ENCODE peak calls at places on chromosome 9, in four cellular contexts. C is heart left ventricle, O is uterus, S is fibroblast of lung. Y is an unnamed sample. For H3K4me1, the result is how much of the 10 kb centered on the place peaks cover.

GRCh38 chr9:18393340-18394130 is 80.4 kb upstream of the ADAMTSL1 start:
- DNase-seq in C (no peak), O (peak), S (peak), Y (peak)

GRCh38 chr9:2024888-2025781 is 10.0 kb downstream of the SMARCA2 start:
- DNase-seq in C (no peak), O (no peak), S (no peak), Y (no peak)

GRCh38 chr9:74742176-74742575 is 145.5 kb downstream of the TRPM6 start:
- DNase-seq in C (no peak), O (no peak), S (no peak), Y (no peak)

GRCh38 chr9:134237630-134238265 is 73.4 kb upstream of the RNU6ATAC start:
- DNase-seq in C (no peak), O (no peak), S (no peak), Y (no peak)

GRCh38 chr9:89730715-89731114 is 125.9 kb downstream of the GADD45G start:
- DNase-seq in C (no peak), O (no peak), S (no peak), Y (no peak)

GRCh38 chr9:77997611-77998349 is 33.8 kb downstream of the GNAQ start:
- DNase-seq in C (peak), O (no peak), S (peak), Y (no peak)

GRCh38 chr9:16516887-16517286 is 353.6 kb downstream of the BNC2 start:
- DNase-seq in C (no peak), O (no peak), S (peak), Y (no peak)

GRCh38 chr9:16425572-16425971 is 444.9 kb downstream of the BNC2 start:
- DNase-seq in C (no peak), O (no peak), S (peak), Y (no peak)

GRCh38 chr9:123947326-123947725 is 17.4 kb upstream of the DENND1A start:
- DNase-seq in C (no peak), O (no peak), S (no peak), Y (no peak)

GRCh38 chr9:22142681-22143080 is 133.6 kb upstream of the CDKN2B start:
- DNase-seq in C (no peak), O (no peak), S (peak), Y (no peak)

GRCh38 chr9:6922680-6923079 is 164.9 kb downstream of the KDM4C start:
- DNase-seq in C (no peak), O (no peak), S (no peak), Y (no peak)

DNA sequence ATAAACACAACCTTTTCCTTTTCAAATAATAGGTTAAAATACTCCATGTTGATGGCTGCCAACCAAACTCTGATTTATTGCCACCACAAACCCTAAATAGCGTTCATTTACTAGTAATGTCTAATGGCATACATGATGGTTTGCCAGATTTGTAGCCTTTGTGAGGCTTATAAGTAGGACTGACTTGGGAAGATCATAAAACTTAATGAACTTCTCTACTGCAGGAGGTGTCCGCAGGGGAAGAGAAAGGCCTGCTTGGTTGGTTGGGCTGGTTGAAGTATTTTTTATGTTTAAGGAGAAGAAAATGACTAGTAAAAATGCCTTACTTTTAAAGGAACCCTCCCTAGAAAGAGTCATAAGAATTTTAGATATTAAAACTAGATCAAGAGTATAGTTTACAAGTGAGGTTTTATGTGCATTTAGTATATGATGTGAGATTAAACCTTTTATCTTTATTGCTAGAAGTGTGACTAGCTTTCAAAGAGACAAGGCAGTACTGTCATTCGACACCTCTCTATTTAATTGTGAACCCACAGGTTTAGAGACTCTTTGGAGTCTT is 5.0 kb downstream of the PBX3 start:
- DNase-seq in C (no peak), O (no peak), S (no peak), Y (no peak)
- H3K4me1 ChIP-seq in C (under half), O (under half), S (under half), Y (under half)

GRCh38 chr9:98993570-98993945 is 49.9 kb downstream of the COL15A1 start:
- DNase-seq in C (no peak), O (no peak), S (no peak), Y (peak)

GRCh38 chr9:98992885-98993569 is 49.3 kb downstream of the COL15A1 start:
- DNase-seq in C (no peak), O (no peak), S (no peak), Y (no peak)

GRCh38 chr9:98991981-98992884 is 48.5 kb downstream of the COL15A1 start:
- DNase-seq in C (no peak), O (no peak), S (no peak), Y (no peak)

GRCh38 chr9:98989036-98990000 is 45.6 kb downstream of the COL15A1 start:
- DNase-seq in C (no peak), O (peak), S (peak), Y (peak)

GRCh38 chr9:98990181-98990870 is 46.6 kb downstream of the COL15A1 start:
- DNase-seq in C (no peak), O (no peak), S (no peak), Y (no peak)
- H3K4me1 ChIP-seq in C (half or more), O (under half), S (under half), Y (half or more)

DNA sequence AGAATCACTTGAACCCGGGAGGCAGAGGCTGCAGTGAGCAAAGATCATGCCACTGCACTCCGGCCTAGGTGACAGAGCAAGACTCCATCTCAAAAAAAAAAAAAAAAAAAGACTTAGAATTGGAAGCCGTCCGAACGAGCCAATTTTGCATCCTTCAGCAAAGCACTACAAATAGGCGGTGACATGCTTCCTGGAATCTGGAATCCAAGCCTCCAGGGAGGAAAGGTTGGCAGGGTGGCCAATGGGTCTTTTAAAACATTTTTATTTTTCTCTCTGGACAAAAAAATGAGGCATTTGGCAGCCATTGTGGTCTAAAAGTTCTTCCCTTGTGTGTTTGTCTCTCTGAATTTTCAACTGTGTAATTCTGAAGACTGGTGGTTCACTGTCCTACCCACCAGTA is 26.4 kb downstream of the GGTA1 start:
- DNase-seq in C (no peak), O (no peak), S (no peak), Y (no peak)
- H3K4me1 ChIP-seq in C (under half), O (under half), S (under half), Y (under half)

GRCh38 chr9:129319076-129319937 is 141.2 kb upstream of the IER5L start:
- DNase-seq in C (no peak), O (peak), S (no peak), Y (no peak)
- H3K4me1 ChIP-seq in C (half or more), O (under half), S (under half), Y (half or more)

DNA sequence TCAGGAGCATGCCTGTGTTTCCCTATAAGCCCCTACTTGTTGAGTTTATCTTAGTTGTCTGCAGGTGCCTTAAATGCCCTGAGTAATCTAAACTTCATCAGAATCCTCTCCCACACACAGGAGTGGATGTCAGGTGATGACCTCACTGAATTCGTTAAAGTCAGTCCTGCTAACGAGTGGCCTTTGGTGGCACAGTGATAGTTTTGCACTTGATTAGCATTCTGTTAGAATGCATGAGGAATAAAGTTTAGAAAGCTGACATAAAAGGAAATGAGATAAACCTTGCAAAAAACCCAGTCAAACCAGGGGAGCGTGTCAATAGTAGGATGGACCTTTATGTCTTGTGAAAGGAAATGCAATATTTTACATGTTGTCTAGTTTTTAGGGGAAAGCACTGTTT is 4.5 kb downstream of the TRIM32 start:
- DNase-seq in C (no peak), O (no peak), S (no peak), Y (no peak)
- H3K4me1 ChIP-seq in C (under half), O (under half), S (under half), Y (under half)

GRCh38 chr9:136109351-136110081 is 9.2 kb downstream of the TMEM250 start:
- DNase-seq in C (peak), O (peak), S (peak), Y (peak)

GRCh38 chr9:136111910-136112309 is 6.8 kb downstream of the TMEM250 start:
- DNase-seq in C (no peak), O (no peak), S (no peak), Y (no peak)

GRCh38 chr9:136110082-136111061 is 8.3 kb downstream of the TMEM250 start:
- DNase-seq in C (no peak), O (no peak), S (peak), Y (no peak)

GRCh38 chr9:136112541-136112940 is 6.1 kb downstream of the TMEM250 start:
- DNase-seq in C (no peak), O (no peak), S (no peak), Y (no peak)

GRCh38 chr9:136111190-136111589 is 7.5 kb downstream of the TMEM250 start:
- DNase-seq in C (no peak), O (no peak), S (no peak), Y (no peak)
- H3K4me1 ChIP-seq in C (under half), O (under half), S (under half), Y (under half)

GRCh38 chr9:71921190-71921814 is 9.9 kb downstream of the C9orf85 start:
- DNase-seq in C (no peak), O (no peak), S (no peak), Y (no peak)
- H3K4me1 ChIP-seq in C (under half), O (under half), S (under half), Y (under half)

Y was measured in heart right ventricle.